ENCODE peak calls at places on chromosomes 3 and 15, in ten cellular contexts. W, J, G, Z, F, R, H, Q, L and O are unnamed samples.

GRCh38 chr15:76058714-76059319 is 968 bp upstream of the TMEM266 start:
- DNase-seq in W (peak; percentile 24), J (peak; percentile 68), G (peak; percentile 19), Z (no peak), F (no peak), R (peak; percentile 17), H (no peak), Q (no peak), L (peak; percentile 15), O (peak; percentile 50)

GRCh38 chr3:16182183-16182582 is 7.7 kb downstream of the GALNT15 start:
- DNase-seq in W (no peak), J (no peak), G (no peak), Z (no peak), F (no peak), R (no peak), H (no peak), Q (no peak), L (no peak), O (no peak)

GRCh38 chr3:133835418-133835743 is 29.8 kb downstream of the SRPRB start:
- DNase-seq in W (no peak), J (no peak), G (no peak), Z (no peak), F (no peak), R (no peak), H (no peak), Q (no peak), L (no peak), O (no peak)

GRCh38 chr15:59571606-59572005 is 40.0 kb upstream of the GCNT3 start:
- DNase-seq in W (no peak), J (no peak), G (no peak), Z (no peak), F (no peak), R (no peak), H (no peak), Q (no peak), L (no peak), O (no peak)

GRCh38 chr15:34102175-34102925 is 467 bp downstream of the PGBD4 start:
- DNase-seq in W (no peak), J (no peak), G (no peak), Z (no peak), F (no peak), R (no peak), H (no peak), Q (no peak), L (no peak), O (no peak)

GRCh38 chr3:186932281-186933181 is 2.2 kb downstream of the ST6GAL1 start:
- DNase-seq in W (no peak), J (no peak), G (no peak), Z (no peak), F (no peak), R (no peak), H (no peak), Q (no peak), L (no peak), O (no peak)

GRCh38 chr3:142115927-142116668 is 33.2 kb downstream of the TFDP2 start:
- DNase-seq in W (no peak), J (no peak), G (no peak), Z (no peak), F (no peak), R (no peak), H (no peak), Q (no peak), L (no peak), O (no peak)

GRCh38 chr3:88828466-88828865 is 279.0 kb upstream of the EPHA3 start:
- DNase-seq in W (no peak), J (no peak), G (no peak), Z (no peak), F (no peak), R (no peak), H (no peak), Q (no peak), L (no peak), O (no peak)

GRCh38 chr3:10173926-10174435 is 9.3 kb downstream of the IRAK2 start:
- DNase-seq in W (peak; percentile 82), J (peak; percentile 77), G (no peak), Z (peak; percentile 41), F (peak; percentile 45), R (peak; percentile 50), H (peak; percentile 50), Q (peak; percentile 43), L (peak; percentile 55), O (no peak)

GRCh38 chr15:67839929-67840746 is at the start of gene RNU6-1:
- DNase-seq in W (peak; percentile 94), J (peak; percentile 95), G (peak; percentile 88), Z (peak; percentile 95), F (peak; percentile 94), R (peak; percentile 95), H (peak; percentile 96), Q (peak; percentile 92), L (peak; percentile 80), O (peak; percentile 94)

GRCh38 chr15:68817304-68818087 is 3.2 kb downstream of the ANP32A start:
- DNase-seq in W (peak; percentile 76), J (peak; percentile 73), G (no peak), Z (peak; percentile 81), F (peak; percentile 79), R (peak; percentile 61), H (peak; percentile 68), Q (peak; percentile 38), L (peak; percentile 37), O (peak; percentile 76)

GRCh38 chr15:88274534-88275460 is 18.3 kb upstream of the NTRK3 start:
- DNase-seq in W (peak; percentile 36), J (peak; percentile 69), G (no peak), Z (peak; percentile 50), F (peak; percentile 44), R (peak; percentile 81), H (peak; percentile 35), Q (no peak), L (peak; percentile 7), O (peak; percentile 87)

GRCh38 chr15:79886119-79886518 is 10.7 kb downstream of the MTHFS start:
- DNase-seq in W (no peak), J (no peak), G (no peak), Z (no peak), F (no peak), R (no peak), H (no peak), Q (no peak), L (peak; percentile 74), O (no peak)

GRCh38 chr3:193830791-193831191 is 237.8 kb downstream of the OPA1 start:
- DNase-seq in W (no peak), J (no peak), G (no peak), Z (no peak), F (no peak), R (no peak), H (no peak), Q (no peak), L (no peak), O (no peak)

GRCh38 chr3:169546368-169546767 is 117.1 kb downstream of the MECOM start:
- DNase-seq in W (peak; percentile 25), J (no peak), G (no peak), Z (peak; percentile 33), F (no peak), R (no peak), H (no peak), Q (no peak), L (no peak), O (no peak)

GRCh38 chr3:169545606-169546005 is 117.9 kb downstream of the MECOM start:
- DNase-seq in W (no peak), J (no peak), G (no peak), Z (no peak), F (no peak), R (no peak), H (no peak), Q (no peak), L (no peak), O (peak; percentile 64)

GRCh38 chr3:169541528-169541927 is 122.0 kb downstream of the MECOM start:
- DNase-seq in W (no peak), J (no peak), G (no peak), Z (no peak), F (no peak), R (no peak), H (no peak), Q (no peak), L (no peak), O (no peak)

GRCh38 chr3:169548194-169548593 is 115.3 kb downstream of the MECOM start:
- DNase-seq in W (no peak), J (no peak), G (no peak), Z (no peak), F (no peak), R (no peak), H (no peak), Q (no peak), L (no peak), O (no peak)

DNA sequence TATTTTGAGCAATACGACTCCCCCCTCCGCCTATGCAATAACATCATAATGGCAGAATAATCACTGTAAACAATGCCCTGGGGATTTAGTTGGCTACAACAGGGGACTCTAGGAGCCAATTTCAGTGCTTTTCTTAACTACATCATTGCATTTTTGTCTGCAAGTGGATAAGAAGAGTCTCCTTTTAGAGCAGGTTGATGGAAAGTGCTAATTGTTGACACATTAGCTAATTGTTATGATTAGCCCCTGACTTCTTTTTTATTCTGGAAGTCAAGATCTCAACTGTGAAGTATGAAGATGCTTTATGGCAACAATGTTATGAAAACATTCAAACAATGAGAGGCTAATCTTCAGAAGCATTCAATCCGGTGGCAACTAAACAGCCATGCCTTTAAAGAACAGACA is 121.2 kb downstream of the MECOM start:
- DNase-seq in W (no peak), J (no peak), G (no peak), Z (no peak), F (no peak), R (no peak), H (no peak), Q (no peak), L (no peak), O (no peak)
- TF ChIP-seq EP300 in W (no peak), J (no peak), G (no peak), Z (no peak), F (no peak), R (no peak), H (no peak), Q (no peak), L (no peak), O (no peak)

GRCh38 chr15:48413304-48413703 is 82.1 kb downstream of the DUT start:
- DNase-seq in W (no peak), J (no peak), G (no peak), Z (no peak), F (no peak), R (no peak), H (no peak), Q (no peak), L (peak; percentile 9), O (no peak)
- TF ChIP-seq EP300 in W (no peak), J (no peak), G (no peak), Z (no peak), F (no peak), R (no peak), H (no peak), Q (peak; percentile 80), L (no peak), O (no peak)

DNA sequence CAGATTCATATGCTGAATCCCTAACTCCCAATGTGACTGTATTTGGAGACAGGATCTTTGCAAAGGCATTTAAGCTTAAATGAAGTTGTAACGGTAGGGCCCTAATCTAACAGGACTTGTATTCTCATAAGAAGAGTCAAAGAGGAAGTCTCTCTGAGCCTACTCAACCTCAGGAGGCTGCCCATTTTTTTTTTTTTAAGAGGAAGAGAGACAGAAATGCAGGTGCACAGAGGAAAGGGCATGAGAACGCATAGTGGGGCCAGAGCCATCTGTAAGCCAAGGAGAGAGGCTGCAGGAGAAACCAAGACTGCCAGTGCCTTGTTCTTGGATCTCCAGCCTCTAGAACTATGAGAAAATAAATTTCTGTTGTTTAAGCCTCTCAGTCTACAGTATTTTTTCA is 28.4 kb downstream of the ZNF860 start:
- DNase-seq in W (no peak), J (no peak), G (no peak), Z (no peak), F (no peak), R (no peak), H (no peak), Q (no peak), L (no peak), O (no peak)
- TF ChIP-seq EP300 in W (no peak), J (no peak), G (no peak), Z (no peak), F (no peak), R (no peak), H (no peak), Q (no peak), L (no peak), O (no peak)

GRCh38 chr15:85016275-85016674 is 34.6 kb downstream of the PDE8A start:
- DNase-seq in W (no peak), J (no peak), G (no peak), Z (no peak), F (no peak), R (no peak), H (no peak), Q (no peak), L (no peak), O (no peak)
- TF ChIP-seq EP300 in W (no peak), J (no peak), G (no peak), Z (no peak), F (no peak), R (no peak), H (no peak), Q (no peak), L (no peak), O (no peak)